ENCODE peak calls at places on chromosomes 4 and X, in five cellular contexts. G is LHCN-M2, O is pancreas, P is memory B cell, J is AG04450. Q is an unnamed sample.

GRCh38 chrX:9466115-9466495 is 1.2 kb downstream of the TBL1X start:
- DNase-seq in G (peak), J (no peak), P (no peak), O (peak), Q (peak)

GRCh38 chrX:3638280-3638873 is 75.1 kb downstream of the PRKX start:
- DNase-seq in G (peak), J (no peak), O (no peak), P (peak), Q (peak)

GRCh38 chr4:154877110-154877760 is 96.2 kb downstream of the RBM46 start:
- DNase-seq in P (no peak), G (no peak), O (no peak), J (no peak), Q (peak)

GRCh38 chrX:153438522-153438921 is 7.3 kb downstream of the TREX2 start:
- DNase-seq in P (no peak), G (no peak), O (no peak), J (no peak), Q (no peak)

GRCh38 chrX:96684339-96685204 is at the start of gene DIAPH2:
- DNase-seq in G (peak), O (peak), J (peak), P (peak), Q (peak)

GRCh38 chr4:75101906-75102888 is 169.3 kb downstream of the PARM1 start:
- DNase-seq in J (no peak), P (no peak), O (no peak), G (no peak), Q (no peak)

GRCh38 chr4:112099701-112100289 is 45.5 kb upstream of the FAM241A start:
- DNase-seq in O (no peak), J (peak), P (no peak), G (peak), Q (no peak)

GRCh38 chr4:2462218-2462991 is 6.5 kb upstream of the RNF4 start:
- DNase-seq in J (peak), G (peak), P (peak), O (peak), Q (peak)

GRCh38 chr4:104575293-104575692 is 80.6 kb upstream of the CXXC4 start:
- DNase-seq in O (no peak), J (no peak), P (no peak), G (no peak), Q (no peak)

GRCh38 chr4:97670703-97671269 is 472.5 kb downstream of the STPG2 start:
- DNase-seq in G (no peak), O (no peak), J (no peak), P (no peak), Q (no peak)

GRCh38 chr4:5874811-5875465 is 17.9 kb downstream of the CRMP1 start:
- DNase-seq in P (no peak), J (peak), G (peak), O (no peak), Q (no peak)

GRCh38 chr4:5751073-5751917 is 40.3 kb downstream of the EVC start:
- DNase-seq in J (peak), P (no peak), G (peak), O (no peak), Q (no peak)

GRCh38 chr4:74293558-74293957 is 14.7 kb upstream of the EPGN start:
- DNase-seq in J (no peak), P (no peak), G (no peak), O (no peak), Q (no peak)

GRCh38 chr4:57109847-57110634 is at the start of gene IGFBP7:
- DNase-seq in J (no peak), G (peak), O (peak), P (no peak), Q (peak)

GRCh38 chr4:24988776-24989175 is 42.0 kb downstream of the LGI2 start:
- DNase-seq in G (no peak), O (no peak), J (no peak), P (no peak), Q (no peak)

GRCh38 chrX:69153060-69153730 is 12.1 kb downstream of the PJA1 start:
- DNase-seq in G (no peak), O (no peak), P (no peak), J (no peak), Q (no peak)

GRCh38 chr4:41156574-41156973 is 57.8 kb downstream of the APBB2 start:
- DNase-seq in P (no peak), G (peak), J (no peak), O (no peak), Q (no peak)

GRCh38 chrX:149010899-149011224 is 494.2 kb downstream of the IDS start:
- DNase-seq in J (no peak), O (no peak), G (no peak), P (no peak), Q (no peak)

GRCh38 chrX:49039598-49040375 is 3.4 kb downstream of the TFE3 start:
- DNase-seq in O (no peak), J (peak), P (no peak), G (peak), Q (peak)